ENCODE peak calls at places on chromosomes 12 and 14, in six cellular contexts. One of them, this sample, is unnamed.

GRCh38 chr12:26678697-26679660 is 154.0 kb downstream of the ITPR2 start:
- DNase-seq in trophoblast cell: peak
- DNase-seq in H9: no peak
- DNase-seq in H1: no peak
- DNase-seq in neuronal stem cell: no peak
- DNase-seq in mesendoderm: peak
- DNase-seq in this sample: peak

GRCh38 chr12:116381744-116382455 is 104.4 kb upstream of the MED13L start:
- DNase-seq in trophoblast cell: peak
- DNase-seq in mesendoderm: peak
- DNase-seq in H9: peak
- DNase-seq in H1: peak
- DNase-seq in neuronal stem cell: peak
- DNase-seq in this sample: peak

GRCh38 chr12:89750821-89751227 is 42.2 kb upstream of the ATP2B1 start:
- DNase-seq in mesendoderm: no peak
- DNase-seq in trophoblast cell: peak
- DNase-seq in neuronal stem cell: no peak
- DNase-seq in H1: no peak
- DNase-seq in H9: no peak
- DNase-seq in this sample: no peak

GRCh38 chr12:10562306-10562933 is 51.0 kb downstream of the MAGOHB start:
- DNase-seq in H9: no peak
- DNase-seq in neuronal stem cell: peak
- DNase-seq in trophoblast cell: peak
- DNase-seq in mesendoderm: peak
- DNase-seq in H1: no peak
- DNase-seq in this sample: peak

GRCh38 chr14:102362084-102362483 is 606 bp downstream of the CINP start:
- DNase-seq in mesendoderm: no peak
- DNase-seq in H1: no peak
- DNase-seq in H9: no peak
- DNase-seq in neuronal stem cell: no peak
- DNase-seq in trophoblast cell: peak
- DNase-seq in this sample: peak

GRCh38 chr12:96635844-96636243 is 146.5 kb downstream of the CFAP54 start:
- DNase-seq in neuronal stem cell: no peak
- DNase-seq in H9: no peak
- DNase-seq in H1: no peak
- DNase-seq in mesendoderm: peak
- DNase-seq in trophoblast cell: no peak
- DNase-seq in this sample: no peak

GRCh38 chr12:88834226-88834625 is 254.0 kb upstream of the KITLG start:
- DNase-seq in neuronal stem cell: no peak
- DNase-seq in mesendoderm: no peak
- DNase-seq in trophoblast cell: no peak
- DNase-seq in H9: no peak
- DNase-seq in H1: no peak
- DNase-seq in this sample: peak

GRCh38 chr14:94338023-94338422 is 14.9 kb upstream of the SERPINA6 start:
- DNase-seq in trophoblast cell: no peak
- DNase-seq in neuronal stem cell: no peak
- DNase-seq in H9: no peak
- DNase-seq in mesendoderm: no peak
- DNase-seq in H1: no peak
- DNase-seq in this sample: no peak

GRCh38 chr12:51391047-51391837 is at the start of gene GALNT6:
- DNase-seq in H1: peak
- DNase-seq in trophoblast cell: peak
- DNase-seq in mesendoderm: peak
- DNase-seq in neuronal stem cell: peak
- DNase-seq in H9: peak
- DNase-seq in this sample: no peak

GRCh38 chr12:124172646-124173045 is 122.2 kb upstream of the RFLNA start:
- DNase-seq in neuronal stem cell: no peak
- DNase-seq in H9: no peak
- DNase-seq in H1: no peak
- DNase-seq in trophoblast cell: peak
- DNase-seq in mesendoderm: no peak
- DNase-seq in this sample: no peak

GRCh38 chr14:34872822-34873590 is 2.2 kb downstream of the BAZ1A start:
- DNase-seq in H9: peak
- DNase-seq in trophoblast cell: peak
- DNase-seq in mesendoderm: no peak
- DNase-seq in H1: no peak
- DNase-seq in neuronal stem cell: peak
- DNase-seq in this sample: peak

GRCh38 chr14:34873591-34874385 is 1.4 kb downstream of the BAZ1A start:
- DNase-seq in H9: peak
- DNase-seq in neuronal stem cell: peak
- DNase-seq in trophoblast cell: peak
- DNase-seq in mesendoderm: peak
- DNase-seq in H1: peak
- DNase-seq in this sample: no peak

GRCh38 chr14:34874386-34875030 is 652 bp downstream of the BAZ1A start:
- DNase-seq in mesendoderm: peak
- DNase-seq in trophoblast cell: peak
- DNase-seq in neuronal stem cell: peak
- DNase-seq in H9: peak
- DNase-seq in H1: no peak
- DNase-seq in this sample: peak

DNA sequence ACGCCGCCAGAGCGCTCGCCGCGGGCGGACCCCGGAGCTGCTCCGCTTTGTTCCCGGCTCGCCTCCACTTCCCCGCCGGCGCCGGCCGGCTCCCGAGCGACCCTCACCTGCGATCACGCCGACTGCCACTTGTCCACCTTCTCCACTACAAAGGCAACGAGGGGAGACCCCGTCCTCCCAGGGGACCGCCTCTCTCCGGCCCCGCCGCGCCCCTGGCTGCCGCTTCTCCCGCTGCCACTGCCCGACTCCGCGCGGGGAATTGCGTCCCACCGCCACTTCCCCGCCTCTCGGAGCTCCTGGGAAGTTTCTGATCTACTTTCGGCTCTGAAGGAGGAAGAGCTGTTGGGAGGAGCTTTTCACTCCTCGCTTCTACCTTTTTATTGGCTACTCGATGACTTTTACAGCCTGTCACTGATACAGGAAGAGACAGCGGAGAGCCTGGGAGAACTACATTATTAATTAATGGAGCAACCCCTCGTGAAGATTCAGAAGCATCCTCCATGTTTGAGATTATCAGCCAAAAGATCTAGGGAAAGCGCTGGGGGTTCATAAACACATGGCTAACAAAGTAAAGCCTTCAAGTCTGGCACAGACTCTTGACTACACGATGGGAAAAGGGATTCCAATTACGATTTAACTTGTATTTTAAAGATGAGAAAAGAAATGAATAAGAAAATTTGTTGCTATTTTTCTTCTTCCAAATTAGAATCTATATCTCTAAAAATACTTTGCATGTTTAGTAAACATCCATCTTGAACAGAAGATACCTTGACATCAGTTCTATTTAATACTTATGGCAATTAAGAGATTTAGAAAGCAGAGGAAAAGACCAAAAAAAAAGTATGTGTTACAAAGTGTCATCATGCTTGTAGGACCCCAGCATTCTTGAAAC is at the start of gene BAZ1A:
- DNase-seq in H9: peak
- DNase-seq in neuronal stem cell: peak
- DNase-seq in trophoblast cell: peak
- DNase-seq in mesendoderm: peak
- DNase-seq in H1: no peak
- DNase-seq in this sample: peak
- H3K23ac ChIP-seq in H9: no peak
- H3K23ac ChIP-seq in neuronal stem cell: peak
- H3K23ac ChIP-seq in trophoblast cell: no peak
- H3K23ac ChIP-seq in mesendoderm: peak
- H3K23ac ChIP-seq in H1: no peak
- H3K23ac ChIP-seq in this sample: peak

DNA sequence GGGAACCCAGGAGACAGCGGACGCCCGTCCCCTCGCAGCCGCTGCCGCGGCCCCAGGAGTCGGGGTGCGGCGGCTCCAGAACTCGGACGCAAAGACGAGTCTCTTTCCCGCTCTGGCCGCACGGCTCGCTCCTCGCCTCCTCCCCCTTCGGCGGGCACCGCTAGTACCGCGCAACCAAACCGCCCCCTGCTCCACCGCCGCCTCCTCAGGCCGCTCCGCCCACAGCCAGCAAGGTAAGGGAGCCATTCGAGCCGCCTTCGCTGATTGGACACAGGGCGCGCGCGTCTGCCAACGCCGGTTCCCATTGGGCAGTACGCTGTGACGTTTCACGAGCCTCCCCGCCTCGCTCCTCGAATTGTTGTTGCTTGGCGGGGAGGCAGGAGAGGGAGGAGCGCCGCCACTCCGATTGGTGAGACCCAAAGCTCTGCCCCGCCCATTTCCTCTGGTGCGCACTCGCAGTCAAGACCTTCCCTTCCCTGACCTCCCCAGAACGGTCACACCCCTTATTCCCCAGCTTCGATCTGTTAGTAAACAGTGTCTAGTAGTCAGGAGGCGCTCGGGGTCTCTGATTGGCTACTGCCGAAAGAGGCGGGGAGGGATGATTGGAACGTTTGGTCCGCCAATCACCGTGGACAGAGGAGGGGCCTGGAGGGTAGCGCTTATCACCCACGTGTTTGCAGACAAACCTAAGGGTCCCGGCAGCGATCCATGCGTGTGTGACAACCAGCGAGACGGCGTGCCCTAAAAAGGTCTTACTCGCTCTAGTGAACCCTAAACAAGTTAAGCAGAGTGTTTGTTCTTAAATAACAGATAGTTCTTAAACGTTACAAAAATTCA is at the start of gene RPS6KA5:
- DNase-seq in mesendoderm: peak
- DNase-seq in trophoblast cell: peak
- DNase-seq in H9: peak
- DNase-seq in H1: peak
- DNase-seq in neuronal stem cell: peak
- DNase-seq in this sample: peak
- H3K23ac ChIP-seq in mesendoderm: no peak
- H3K23ac ChIP-seq in trophoblast cell: no peak
- H3K23ac ChIP-seq in H9: no peak
- H3K23ac ChIP-seq in H1: no peak
- H3K23ac ChIP-seq in neuronal stem cell: peak
- H3K23ac ChIP-seq in this sample: no peak

GRCh38 chr12:94531196-94531720 is 71.6 kb upstream of the CEP83 start:
- DNase-seq in H9: no peak
- DNase-seq in neuronal stem cell: no peak
- DNase-seq in mesendoderm: no peak
- DNase-seq in H1: no peak
- DNase-seq in trophoblast cell: no peak
- DNase-seq in this sample: no peak

GRCh38 chr12:94535614-94535932 is 75.9 kb upstream of the CEP83 start:
- DNase-seq in H1: no peak
- DNase-seq in H9: no peak
- DNase-seq in neuronal stem cell: no peak
- DNase-seq in trophoblast cell: no peak
- DNase-seq in mesendoderm: no peak
- DNase-seq in this sample: no peak

GRCh38 chr12:94534278-94534677 is 74.6 kb upstream of the CEP83 start:
- DNase-seq in trophoblast cell: no peak
- DNase-seq in neuronal stem cell: no peak
- DNase-seq in H9: no peak
- DNase-seq in H1: no peak
- DNase-seq in mesendoderm: no peak
- DNase-seq in this sample: no peak

GRCh38 chr12:94534761-94535613 is 75.3 kb upstream of the CEP83 start:
- DNase-seq in H1: no peak
- DNase-seq in neuronal stem cell: peak
- DNase-seq in H9: no peak
- DNase-seq in mesendoderm: no peak
- DNase-seq in trophoblast cell: no peak
- DNase-seq in this sample: no peak

DNA sequence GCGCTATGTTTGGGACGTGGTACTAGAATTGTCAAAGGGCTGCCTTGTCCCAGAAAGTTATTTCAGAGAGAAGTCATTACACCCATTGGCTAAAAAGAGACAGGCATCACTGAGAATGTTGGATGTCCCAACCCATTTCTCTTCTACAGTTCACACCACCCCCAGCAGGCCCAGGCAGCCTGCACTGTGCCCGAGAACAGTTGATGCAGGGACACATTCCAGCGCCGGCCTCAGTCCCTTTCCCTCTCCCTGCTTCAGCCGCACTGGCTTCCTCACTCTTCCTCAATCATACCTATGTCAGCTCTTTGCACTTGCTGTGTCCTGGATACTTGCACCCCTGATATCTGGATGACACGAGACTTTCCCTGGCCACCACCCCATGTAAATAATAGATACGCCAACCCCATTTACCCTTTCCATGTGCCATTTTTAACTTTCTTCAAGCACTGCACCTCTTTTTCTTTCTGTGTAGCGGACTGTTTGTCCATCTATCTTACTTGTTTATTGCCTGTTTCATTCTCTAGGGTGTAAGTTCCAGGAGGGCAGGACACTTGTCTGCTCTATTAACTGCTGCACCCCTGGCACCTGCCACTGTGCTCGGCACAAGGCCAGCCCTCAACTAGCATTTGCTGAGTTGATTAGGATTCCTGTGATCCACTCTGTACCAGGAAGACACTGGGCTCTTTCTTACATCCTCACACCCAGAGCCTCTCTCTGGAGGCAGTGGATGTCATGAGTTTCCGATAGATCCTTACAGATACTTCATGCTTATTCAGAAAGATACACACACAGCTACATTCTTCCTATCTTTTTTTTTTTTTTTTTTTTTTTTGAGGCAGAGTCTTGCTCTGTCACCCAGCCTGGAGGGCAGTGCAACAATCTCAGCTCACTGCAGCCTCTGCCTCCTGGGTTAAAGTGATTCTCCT is 76.6 kb upstream of the CEP83 start:
- DNase-seq in mesendoderm: no peak
- DNase-seq in H1: no peak
- DNase-seq in H9: no peak
- DNase-seq in neuronal stem cell: no peak
- DNase-seq in trophoblast cell: no peak
- DNase-seq in this sample: no peak
- H3K23ac ChIP-seq in mesendoderm: no peak
- H3K23ac ChIP-seq in H1: no peak
- H3K23ac ChIP-seq in H9: no peak
- H3K23ac ChIP-seq in neuronal stem cell: no peak
- H3K23ac ChIP-seq in trophoblast cell: no peak
- H3K23ac ChIP-seq in this sample: no peak

DNA sequence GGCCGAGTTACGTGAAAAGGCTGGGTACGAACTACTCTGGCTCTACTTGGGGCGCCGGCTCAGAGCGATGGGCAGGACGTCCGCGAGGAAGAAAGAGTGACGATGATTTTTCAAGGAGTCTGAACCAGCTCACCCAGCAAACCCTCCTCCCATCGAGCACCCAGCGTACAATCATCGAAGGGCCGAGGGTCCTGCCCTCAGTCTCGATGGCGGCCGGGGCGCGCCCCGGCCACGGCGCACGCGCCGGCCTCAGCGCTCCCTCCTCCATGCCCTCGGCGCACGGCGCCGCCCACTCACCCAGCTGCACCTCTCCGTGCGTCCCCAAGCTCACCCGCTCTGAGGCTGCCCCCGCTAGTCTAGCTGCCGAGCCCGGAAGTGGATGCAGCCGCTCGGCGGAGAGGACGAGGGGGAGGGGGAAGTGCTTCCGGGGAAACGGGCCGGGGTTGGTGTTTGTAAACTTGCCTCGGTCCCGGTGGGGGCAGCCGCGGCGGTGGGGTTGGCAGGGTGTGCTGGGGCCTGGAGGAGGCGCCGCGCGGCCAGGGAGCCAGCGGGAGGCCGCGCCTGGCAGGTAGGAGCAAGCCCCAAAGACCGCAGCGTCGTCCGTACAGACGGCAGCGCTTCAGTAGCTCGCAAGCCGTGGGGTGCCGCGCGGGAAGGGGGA is at the start of the genes CSAD and ZNF740:
- DNase-seq in H1: peak
- DNase-seq in trophoblast cell: peak
- DNase-seq in H9: peak
- DNase-seq in mesendoderm: peak
- DNase-seq in neuronal stem cell: peak
- DNase-seq in this sample: peak
- H3K23ac ChIP-seq in H1: no peak
- H3K23ac ChIP-seq in trophoblast cell: peak
- H3K23ac ChIP-seq in H9: no peak
- H3K23ac ChIP-seq in mesendoderm: peak
- H3K23ac ChIP-seq in neuronal stem cell: peak
- H3K23ac ChIP-seq in this sample: peak